ENCODE peak calls at places on chromosomes 11 and 22, in five cellular contexts. G is lung; S is CD4-positive, CD25-positive, alpha-beta regulatory T cell; M is HepG2; J is upper lobe of left lung. P is an unnamed sample.
A peak's percentile ranks its signal among the peaks of the same experiment; 100 is the strongest.

GRCh38 chr22:19998991-19999820 is 17.4 kb downstream of the ARVCF start:
- DNase-seq in M (no peak), S (no peak), J (peak; percentile 66), G (no peak), P (no peak)

GRCh38 chr11:68229601-68230000 is 16.5 kb upstream of the KMT5B start:
- DNase-seq in J (no peak), G (no peak), S (no peak), M (no peak), P (no peak)

GRCh38 chr11:9820260-9820659 is 156.4 kb downstream of the SWAP70 start:
- DNase-seq in S (no peak), J (no peak), M (no peak), G (no peak), P (no peak)

GRCh38 chr11:133661867-133662266 is 129.6 kb upstream of the OPCML start:
- DNase-seq in M (no peak), J (no peak), G (no peak), S (no peak), P (no peak)

GRCh38 chr11:133531971-133532651 is at the start of gene OPCML:
- DNase-seq in G (no peak), J (no peak), M (no peak), S (no peak), P (no peak)

GRCh38 chr11:3885855-3886254 is 30.4 kb downstream of the STIM1 start:
- DNase-seq in S (no peak), M (no peak), G (no peak), J (no peak), P (no peak)

GRCh38 chr11:62770778-62771143 is 435 bp upstream of the TAF6L start:
- DNase-seq in G (no peak), J (no peak), M (peak; percentile 24), S (no peak), P (no peak)

GRCh38 chr22:44304906-44305305 is 7.8 kb downstream of the SHISAL1 start:
- DNase-seq in M (no peak), G (no peak), S (no peak), J (no peak), P (no peak)

GRCh38 chr11:35663408-35663702 is 780 bp downstream of the TRIM44 start:
- DNase-seq in G (no peak), S (no peak), M (no peak), J (no peak), P (no peak)

GRCh38 chr11:3867209-3868071 is 12.0 kb downstream of the STIM1 start:
- DNase-seq in G (no peak), J (no peak), S (no peak), M (peak; percentile 28), P (peak; percentile 41)

GRCh38 chr11:63937713-63938480 is 905 bp upstream of the NAA40 start:
- DNase-seq in J (no peak), S (no peak), G (no peak), M (no peak), P (no peak)

GRCh38 chr22:39471421-39472141 is 14.8 kb downstream of the MGAT3 start:
- DNase-seq in J (no peak), M (no peak), G (peak; percentile 48), S (no peak), P (no peak)

GRCh38 chr11:16945671-16946469 is 68.3 kb downstream of the PLEKHA7 start:
- DNase-seq in G (peak; percentile 65), S (peak; percentile 15), J (no peak), M (peak; percentile 68), P (no peak)

GRCh38 chr22:47218671-47219070 is 456.2 kb downstream of the TBC1D22A start:
- DNase-seq in S (no peak), J (peak; percentile 67), G (peak; percentile 24), M (no peak), P (no peak)

GRCh38 chr11:116422976-116423375 is 349.8 kb downstream of the BUD13 start:
- DNase-seq in G (no peak), S (no peak), M (peak; percentile 32), J (peak; percentile 4), P (no peak)

GRCh38 chr22:31173386-31174145 is 13.6 kb downstream of the RNF185 start:
- DNase-seq in J (no peak), M (no peak), S (no peak), G (no peak), P (no peak)

GRCh38 chr11:100619484-100619883 is 67.6 kb upstream of the ARHGAP42 start:
- DNase-seq in J (no peak), M (no peak), S (no peak), G (no peak), P (no peak)

GRCh38 chr11:61004037-61004641 is 32.7 kb downstream of the CD6 start:
- DNase-seq in M (no peak), G (no peak), S (peak; percentile 39), J (no peak), P (no peak)

GRCh38 chr11:129911298-129911697 is 15.9 kb upstream of the NFRKB start:
- DNase-seq in S (no peak), J (no peak), G (no peak), M (no peak), P (no peak)

GRCh38 chr11:12045914-12046635 is 37.6 kb upstream of the DKK3 start:
- DNase-seq in S (no peak), M (no peak), G (no peak), J (no peak), P (no peak)

DNA sequence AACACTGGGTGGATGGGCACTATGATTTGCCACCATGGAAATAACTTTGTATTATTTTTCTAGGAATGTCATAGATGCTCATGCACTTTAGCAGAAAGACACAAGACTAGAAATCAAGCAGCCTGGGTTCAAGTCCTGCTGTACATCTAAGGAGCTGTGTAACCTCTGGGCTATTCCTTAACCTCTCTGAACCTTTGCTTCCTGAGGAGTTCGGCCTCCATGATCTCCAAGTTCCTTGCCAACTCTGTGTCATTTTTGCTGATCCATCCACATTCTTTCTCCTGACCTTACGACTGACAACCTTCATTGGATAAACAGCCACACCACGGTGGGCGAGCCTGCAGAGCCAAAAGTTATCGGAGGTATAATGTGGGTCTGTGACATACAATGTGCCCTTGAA is 24.1 kb downstream of the ETS1 start:
- DNase-seq in S (no peak), M (no peak), J (no peak), G (no peak), P (no peak)
- H3K4me1 ChIP-seq in S (peaks cover 9% of the 10 kb centered on the region), M (no peaks in the 10 kb centered on the region), J (peaks cover 17% of the 10 kb centered on the region), G (peaks cover 15% of the 10 kb centered on the region), P (no peaks in the 10 kb centered on the region)

DNA sequence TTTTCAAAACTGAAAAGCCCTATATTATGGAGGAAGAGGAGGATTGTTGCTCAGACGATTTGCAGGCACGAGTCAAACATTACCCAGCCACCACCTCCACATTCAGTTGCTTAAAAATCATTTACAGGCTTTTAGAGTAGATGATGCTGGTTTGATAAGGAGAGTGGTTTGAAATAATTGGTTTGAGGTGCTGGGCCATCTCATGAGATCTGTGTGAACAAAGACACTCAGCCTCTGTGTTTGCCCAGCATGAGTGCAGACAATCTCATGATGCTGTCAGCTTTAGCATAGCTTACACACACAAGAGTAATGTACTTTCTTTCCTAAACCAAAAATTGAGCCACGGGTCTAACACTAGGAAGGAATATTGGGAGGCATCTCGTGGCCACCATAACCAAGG is 4.3 kb downstream of the SLC43A3 start:
- DNase-seq in J (no peak), G (no peak), M (no peak), S (no peak), P (no peak)
- H3K4me1 ChIP-seq in J (peaks cover 40% of the 10 kb centered on the region), G (peaks cover 33% of the 10 kb centered on the region), M (peaks cover 39% of the 10 kb centered on the region), S (peaks cover 36% of the 10 kb centered on the region), P (peaks cover 45% of the 10 kb centered on the region)

DNA sequence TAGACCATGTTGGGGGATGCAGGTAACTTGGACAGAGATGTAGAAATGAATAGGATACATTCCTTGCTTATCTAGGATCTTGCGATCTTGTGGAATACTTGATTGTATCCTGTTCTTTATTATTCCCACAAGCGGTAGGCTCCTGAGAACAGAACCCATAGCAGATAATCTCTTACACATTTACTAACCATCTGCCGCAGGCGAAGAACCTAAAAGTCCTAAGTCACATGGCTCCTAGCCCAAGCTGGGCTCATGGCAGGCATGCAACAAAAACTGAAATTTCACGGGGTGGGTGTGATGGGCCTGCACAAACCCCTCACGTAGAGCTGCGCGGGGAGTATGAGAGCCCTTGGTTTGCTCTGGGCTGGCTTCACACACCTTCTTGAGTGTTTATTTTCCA is 177.4 kb upstream of the NECTIN1 start:
- DNase-seq in M (no peak), S (no peak), J (no peak), G (no peak), P (no peak)
- H3K4me1 ChIP-seq in M (peaks cover 11% of the 10 kb centered on the region), S (no peaks in the 10 kb centered on the region), J (peaks cover 4% of the 10 kb centered on the region), G (peaks cover 2% of the 10 kb centered on the region), P (no peaks in the 10 kb centered on the region)

GRCh38 chr22:21587803-21588611 is 20.5 kb downstream of the UBE2L3 start:
- DNase-seq in S (no peak), G (no peak), J (no peak), M (no peak), P (no peak)

GRCh38 chr22:21590809-21591641 is 23.5 kb downstream of the UBE2L3 start:
- DNase-seq in M (no peak), G (no peak), S (no peak), J (no peak), P (no peak)

GRCh38 chr22:21592422-21592821 is 24.9 kb downstream of the UBE2L3 start:
- DNase-seq in M (no peak), S (no peak), G (no peak), J (no peak), P (no peak)

GRCh38 chr22:21591695-21592094 is 24.2 kb downstream of the UBE2L3 start:
- DNase-seq in J (no peak), M (no peak), S (no peak), G (peak; percentile 70), P (no peak)

DNA sequence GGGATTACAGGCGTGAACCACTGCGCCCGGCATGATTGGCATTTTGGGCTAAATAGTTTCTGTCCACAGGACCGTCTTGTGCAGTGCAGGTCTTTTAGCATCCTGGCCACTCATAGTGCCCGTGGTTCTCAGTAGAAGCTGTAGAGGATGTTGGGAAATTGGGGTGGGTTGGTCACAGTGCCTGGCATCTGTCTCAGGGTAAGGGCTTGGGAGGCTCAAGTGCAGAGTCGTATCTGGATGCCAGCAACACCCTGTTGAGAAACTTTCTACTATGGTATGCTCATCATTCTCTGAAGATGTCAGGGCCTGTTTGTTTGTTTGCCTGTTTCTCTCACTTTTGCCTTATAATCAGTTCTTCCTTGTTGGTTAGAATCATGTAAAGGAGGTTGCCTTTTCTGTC is 21.9 kb downstream of the UBE2L3 start:
- DNase-seq in J (no peak), S (no peak), G (no peak), M (no peak), P (no peak)
- H3K4me1 ChIP-seq in J (peaks cover 68% of the 10 kb centered on the region), S (peaks cover 28% of the 10 kb centered on the region), G (peaks cover 15% of the 10 kb centered on the region), M (no peaks in the 10 kb centered on the region), P (peaks cover 25% of the 10 kb centered on the region)

P was measured in naive thymus-derived CD4-positive, alpha-beta T cell.